ENCODE peak calls at places on chromosomes 1 and 21, in nine cellular contexts. H is GM13976, S is HCT116, Z is A549, X is mesothelial cell of epicardium, N is neural crest cell, K is progenitor cell of endocrine pancreas, G is stomach, O is keratinocyte. J is an unnamed sample.

GRCh38 chr1:100622037-100622436 is 84.1 kb downstream of the GPR88 start:
- DNase-seq in H (no peak), S (peak; percentile 16), Z (peak; percentile 81), X (no peak), N (no peak), K (no peak), G (no peak), O (no peak), J (no peak)

GRCh38 chr21:42614811-42615342 is 38.5 kb upstream of the PDE9A start:
- DNase-seq in H (peak; percentile 64), S (no peak), Z (peak; percentile 50), X (no peak), N (no peak), K (no peak), G (peak; percentile 49), O (peak; percentile 93), J (no peak)

GRCh38 chr21:35254006-35254751 is 205.1 kb upstream of the RUNX1 start:
- DNase-seq in H (no peak), S (no peak), Z (no peak), X (no peak), N (no peak), K (no peak), G (no peak), O (no peak), J (no peak)

GRCh38 chr1:174800221-174800791 is 199.4 kb upstream of the CACYBP start:
- DNase-seq in H (no peak), S (no peak), Z (no peak), X (no peak), N (no peak), K (no peak), G (no peak), O (no peak), J (no peak)

GRCh38 chr1:9303916-9304315 is 11.2 kb downstream of the SPSB1 start:
- DNase-seq in H (no peak), S (no peak), Z (no peak), X (no peak), N (no peak), K (no peak), G (no peak), O (no peak), J (no peak)

GRCh38 chr1:166302919-166303758 is 136.3 kb upstream of the FAM78B start:
- DNase-seq in H (no peak), S (no peak), Z (no peak), X (no peak), N (no peak), K (no peak), G (no peak), O (no peak), J (no peak)

GRCh38 chr1:198064181-198064580 is 92.6 kb upstream of the NEK7 start:
- DNase-seq in H (no peak), S (no peak), Z (no peak), X (no peak), N (no peak), K (no peak), G (no peak), O (no peak), J (no peak)

GRCh38 chr1:192977089-192977706 is 82.0 kb downstream of the UCHL5 start:
- DNase-seq in H (no peak), S (no peak), Z (no peak), X (no peak), N (no peak), K (no peak), G (no peak), O (no peak), J (no peak)

GRCh38 chr1:115160728-115161127 is 71.4 kb upstream of the TSPAN2 start:
- DNase-seq in H (no peak), S (no peak), Z (no peak), X (no peak), N (no peak), K (no peak), G (no peak), O (no peak), J (no peak)

GRCh38 chr1:186749820-186750219 is 69.6 kb upstream of the PTGS2 start:
- DNase-seq in H (no peak), S (no peak), Z (no peak), X (no peak), N (no peak), K (no peak), G (no peak), O (no peak), J (no peak)

GRCh38 chr1:52179073-52179472 is 37.2 kb downstream of the ZFYVE9 start:
- DNase-seq in H (peak; percentile 57), S (no peak), Z (peak; percentile 30), X (no peak), N (no peak), K (no peak), G (no peak), O (no peak), J (no peak)

GRCh38 chr1:213057264-213058059 is 6.4 kb downstream of the RPS6KC1 start:
- DNase-seq in H (no peak), S (no peak), Z (no peak), X (no peak), N (no peak), K (no peak), G (no peak), O (no peak), J (no peak)

GRCh38 chr1:213060836-213061235 is 9.8 kb downstream of the RPS6KC1 start:
- DNase-seq in H (no peak), S (no peak), Z (no peak), X (no peak), N (no peak), K (no peak), G (no peak), O (no peak), J (no peak)

GRCh38 chr1:213065800-213066199 is 14.8 kb downstream of the RPS6KC1 start:
- DNase-seq in H (no peak), S (no peak), Z (no peak), X (no peak), N (no peak), K (no peak), G (no peak), O (no peak), J (no peak)

GRCh38 chr1:213066363-213066762 is 15.3 kb downstream of the RPS6KC1 start:
- DNase-seq in H (no peak), S (no peak), Z (no peak), X (no peak), N (no peak), K (no peak), G (no peak), O (no peak), J (no peak)

DNA sequence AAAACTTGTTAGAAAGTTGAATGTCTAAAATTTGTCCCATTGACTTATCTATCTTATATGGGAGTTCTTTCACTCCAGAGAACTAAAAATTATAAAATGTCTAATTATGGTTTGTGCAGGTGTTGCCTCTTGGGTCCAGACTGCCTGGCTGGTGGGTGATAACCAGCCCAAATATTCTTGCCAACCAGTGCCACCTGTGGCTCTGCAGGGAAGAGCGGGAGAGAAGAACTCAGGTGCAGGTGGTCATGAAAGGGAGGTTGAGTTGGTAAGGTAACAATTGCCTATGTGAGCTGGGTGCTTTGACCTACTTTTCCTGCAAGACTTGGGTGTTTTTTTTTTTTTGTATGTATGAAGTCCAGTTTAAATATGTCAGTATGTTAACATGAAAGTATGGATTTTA is 10.2 kb downstream of the RPS6KC1 start:
- DNase-seq in H (no peak), S (no peak), Z (no peak), X (no peak), N (no peak), K (no peak), G (no peak), O (no peak), J (no peak)
- TF ChIP-seq CTCF in H (no peak), S (peak; percentile 46), Z (no peak), X (no peak), N (peak; percentile 4), K (peak; percentile 9), G (no peak), O (no peak), J (no peak)

GRCh38 chr1:64243757-64244080 is 40.3 kb downstream of the UBE2U start:
- DNase-seq in H (no peak), S (no peak), Z (no peak), X (no peak), N (no peak), K (no peak), G (no peak), O (no peak), J (no peak)

GRCh38 chr1:64240209-64240608 is 36.8 kb downstream of the UBE2U start:
- DNase-seq in H (no peak), S (no peak), Z (no peak), X (no peak), N (no peak), K (no peak), G (no peak), O (no peak), J (no peak)

GRCh38 chr1:64241069-64241468 is 37.6 kb downstream of the UBE2U start:
- DNase-seq in H (no peak), S (no peak), Z (no peak), X (no peak), N (no peak), K (no peak), G (no peak), O (no peak), J (no peak)

GRCh38 chr1:64245495-64245894 is 42.1 kb downstream of the UBE2U start:
- DNase-seq in H (no peak), S (no peak), Z (no peak), X (no peak), N (no peak), K (no peak), G (no peak), O (no peak), J (no peak)

GRCh38 chr1:64242895-64243756 is 39.7 kb downstream of the UBE2U start:
- DNase-seq in H (no peak), S (peak; percentile 40), Z (peak; percentile 47), X (no peak), N (no peak), K (no peak), G (no peak), O (no peak), J (no peak)
- TF ChIP-seq CTCF in H (no peak), S (peak; percentile 48), Z (peak; percentile 74), X (peak; percentile 60), N (peak; percentile 77), K (peak; percentile 59), G (peak; percentile 45), O (peak; percentile 46), J (peak; percentile 63)

DNA sequence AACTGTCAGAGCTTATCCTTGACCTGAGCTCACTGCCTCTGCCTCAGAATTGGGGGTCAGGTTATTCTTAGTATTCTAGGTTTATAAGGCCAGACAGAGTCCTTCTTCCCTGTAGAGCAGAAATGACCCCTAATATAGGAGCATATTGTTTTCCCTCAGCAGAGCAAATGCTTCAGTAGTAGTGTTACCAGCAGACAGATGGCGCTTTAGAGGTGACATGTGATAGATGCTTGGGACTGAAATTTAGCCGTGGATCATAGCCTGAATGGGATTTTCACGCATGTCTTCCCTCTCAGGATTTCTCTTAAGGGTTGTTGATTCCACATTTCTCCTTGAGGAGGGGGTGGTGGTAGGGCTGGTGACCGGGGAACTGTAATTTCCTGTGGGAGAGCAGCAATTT is 24.5 kb downstream of the ADARB1 start:
- DNase-seq in H (peak; percentile 64), S (no peak), Z (peak; percentile 14), X (no peak), N (no peak), K (no peak), G (no peak), O (no peak), J (peak; percentile 55)
- TF ChIP-seq CTCF in H (peak; percentile 53), S (peak; percentile 64), Z (peak; percentile 33), X (no peak), N (peak; percentile 42), K (peak; percentile 36), G (peak; percentile 42), O (peak; percentile 53), J (peak; percentile 72)

DNA sequence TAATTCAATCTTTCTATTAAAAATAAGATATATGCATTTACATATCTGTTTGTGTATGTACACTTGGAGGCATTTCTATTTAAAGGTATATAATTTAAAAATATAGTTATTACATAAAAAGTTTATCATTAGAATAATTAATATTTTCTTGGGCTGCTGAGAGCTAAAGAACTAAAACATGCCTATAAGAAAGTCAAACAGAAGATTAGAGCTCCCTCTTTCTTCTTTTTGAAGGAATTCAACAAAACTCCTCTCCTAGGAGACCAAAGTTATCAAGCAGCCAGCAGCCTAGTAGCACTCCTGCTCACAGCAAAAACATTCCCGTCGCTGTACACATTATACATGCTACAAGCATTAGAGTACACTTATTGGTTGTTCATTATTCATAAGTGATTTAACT is 216.5 kb downstream of the VAV3 start:
- DNase-seq in H (no peak), S (no peak), Z (peak; percentile 33), X (no peak), N (no peak), K (no peak), G (no peak), O (no peak), J (no peak)
- TF ChIP-seq CTCF in H (peak; percentile 12), S (no peak), Z (peak; percentile 58), X (no peak), N (peak; percentile 66), K (peak; percentile 44), G (peak; percentile 25), O (peak; percentile 27), J (peak; percentile 21)